ENCODE peak calls at places on chromosomes 11 and 22, in ten cellular contexts. One of them, this sample, is unnamed.

GRCh38 chr11:14347494-14347893 is 11.5 kb downstream of the RRAS2 start:
- DNase-seq in H54: no peak
- DNase-seq in stimulated activated CD8-positive, alpha-beta memory T cell treated with anti-CD3 and anti-CD28 coated beads, Interleukin-4, amount 100 ng/mL, for 4 hours: no peak
- DNase-seq in sciatic nerve: no peak
- DNase-seq in H7: no peak
- DNase-seq in skeletal muscle cell: no peak
- DNase-seq in fibroblast of pulmonary artery: no peak
- DNase-seq in stromal cell of bone marrow: no peak
- DNase-seq in cardiac muscle cell: no peak
- DNase-seq in iris pigment epithelial cell: no peak
- DNase-seq in this sample: no peak

GRCh38 chr11:92702771-92703170 is 266.7 kb upstream of the MTNR1B start:
- DNase-seq in stromal cell of bone marrow: no peak
- DNase-seq in sciatic nerve: no peak
- DNase-seq in fibroblast of pulmonary artery: peak; percentile 22
- DNase-seq in stimulated activated CD8-positive, alpha-beta memory T cell treated with anti-CD3 and anti-CD28 coated beads, Interleukin-4, amount 100 ng/mL, for 4 hours: no peak
- DNase-seq in H54: no peak
- DNase-seq in H7: no peak
- DNase-seq in skeletal muscle cell: peak; percentile 54
- DNase-seq in cardiac muscle cell: no peak
- DNase-seq in iris pigment epithelial cell: peak; percentile 5
- DNase-seq in this sample: no peak

GRCh38 chr11:11798586-11799438 is 43.0 kb upstream of the USP47 start:
- DNase-seq in stimulated activated CD8-positive, alpha-beta memory T cell treated with anti-CD3 and anti-CD28 coated beads, Interleukin-4, amount 100 ng/mL, for 4 hours: peak; percentile 59
- DNase-seq in iris pigment epithelial cell: peak; percentile 74
- DNase-seq in H54: no peak
- DNase-seq in fibroblast of pulmonary artery: peak; percentile 83
- DNase-seq in sciatic nerve: peak; percentile 84
- DNase-seq in cardiac muscle cell: peak; percentile 86
- DNase-seq in skeletal muscle cell: no peak
- DNase-seq in H7: peak; percentile 39
- DNase-seq in stromal cell of bone marrow: peak; percentile 64
- DNase-seq in this sample: peak; percentile 83

GRCh38 chr11:71372693-71373657 is 75.2 kb downstream of the DHCR7 start:
- DNase-seq in stimulated activated CD8-positive, alpha-beta memory T cell treated with anti-CD3 and anti-CD28 coated beads, Interleukin-4, amount 100 ng/mL, for 4 hours: no peak
- DNase-seq in H7: peak; percentile 65
- DNase-seq in skeletal muscle cell: peak; percentile 2
- DNase-seq in fibroblast of pulmonary artery: peak; percentile 29
- DNase-seq in H54: no peak
- DNase-seq in iris pigment epithelial cell: peak; percentile 17
- DNase-seq in sciatic nerve: no peak
- DNase-seq in stromal cell of bone marrow: peak; percentile 32
- DNase-seq in cardiac muscle cell: peak; percentile 14
- DNase-seq in this sample: peak; percentile 18

GRCh38 chr22:36641902-36642640 is 61.5 kb downstream of the CACNG2 start:
- DNase-seq in H7: no peak
- DNase-seq in sciatic nerve: no peak
- DNase-seq in stromal cell of bone marrow: peak; percentile 40
- DNase-seq in iris pigment epithelial cell: peak; percentile 22
- DNase-seq in skeletal muscle cell: peak; percentile 79
- DNase-seq in H54: no peak
- DNase-seq in stimulated activated CD8-positive, alpha-beta memory T cell treated with anti-CD3 and anti-CD28 coated beads, Interleukin-4, amount 100 ng/mL, for 4 hours: no peak
- DNase-seq in cardiac muscle cell: no peak
- DNase-seq in fibroblast of pulmonary artery: peak; percentile 56
- DNase-seq in this sample: peak; percentile 85

GRCh38 chr11:821513-822371 is 3.0 kb downstream of the PNPLA2 start:
- DNase-seq in sciatic nerve: peak; percentile 72
- DNase-seq in H7: no peak
- DNase-seq in fibroblast of pulmonary artery: no peak
- DNase-seq in stimulated activated CD8-positive, alpha-beta memory T cell treated with anti-CD3 and anti-CD28 coated beads, Interleukin-4, amount 100 ng/mL, for 4 hours: no peak
- DNase-seq in stromal cell of bone marrow: no peak
- DNase-seq in iris pigment epithelial cell: no peak
- DNase-seq in H54: no peak
- DNase-seq in skeletal muscle cell: no peak
- DNase-seq in cardiac muscle cell: no peak
- DNase-seq in this sample: no peak

GRCh38 chr22:36510966-36511881 is 4.4 kb upstream of the FOXRED2 start:
- DNase-seq in skeletal muscle cell: no peak
- DNase-seq in sciatic nerve: no peak
- DNase-seq in cardiac muscle cell: peak; percentile 66
- DNase-seq in stimulated activated CD8-positive, alpha-beta memory T cell treated with anti-CD3 and anti-CD28 coated beads, Interleukin-4, amount 100 ng/mL, for 4 hours: no peak
- DNase-seq in stromal cell of bone marrow: no peak
- DNase-seq in fibroblast of pulmonary artery: peak; percentile 65
- DNase-seq in iris pigment epithelial cell: peak; percentile 64
- DNase-seq in H54: no peak
- DNase-seq in H7: peak; percentile 84
- DNase-seq in this sample: peak; percentile 47

GRCh38 chr11:10778217-10778970 is 27.3 kb downstream of the CTR9 start:
- DNase-seq in iris pigment epithelial cell: peak; percentile 96
- DNase-seq in stromal cell of bone marrow: peak; percentile 83
- DNase-seq in stimulated activated CD8-positive, alpha-beta memory T cell treated with anti-CD3 and anti-CD28 coated beads, Interleukin-4, amount 100 ng/mL, for 4 hours: no peak
- DNase-seq in H7: no peak
- DNase-seq in sciatic nerve: no peak
- DNase-seq in cardiac muscle cell: no peak
- DNase-seq in skeletal muscle cell: peak; percentile 66
- DNase-seq in H54: no peak
- DNase-seq in fibroblast of pulmonary artery: peak; percentile 80
- DNase-seq in this sample: no peak

GRCh38 chr11:40306938-40307548 is 1152.4 kb downstream of the LRRC4C start:
- DNase-seq in sciatic nerve: no peak
- DNase-seq in cardiac muscle cell: peak; percentile 56
- DNase-seq in skeletal muscle cell: peak; percentile 25
- DNase-seq in iris pigment epithelial cell: peak; percentile 70
- DNase-seq in H54: peak; percentile 38
- DNase-seq in stimulated activated CD8-positive, alpha-beta memory T cell treated with anti-CD3 and anti-CD28 coated beads, Interleukin-4, amount 100 ng/mL, for 4 hours: no peak
- DNase-seq in H7: peak; percentile 58
- DNase-seq in stromal cell of bone marrow: peak; percentile 28
- DNase-seq in fibroblast of pulmonary artery: peak; percentile 75
- DNase-seq in this sample: peak; percentile 65

GRCh38 chr22:22999473-22999872 is 70.8 kb upstream of the GNAZ start:
- DNase-seq in fibroblast of pulmonary artery: no peak
- DNase-seq in stimulated activated CD8-positive, alpha-beta memory T cell treated with anti-CD3 and anti-CD28 coated beads, Interleukin-4, amount 100 ng/mL, for 4 hours: no peak
- DNase-seq in iris pigment epithelial cell: peak; percentile 7
- DNase-seq in H7: no peak
- DNase-seq in H54: no peak
- DNase-seq in cardiac muscle cell: no peak
- DNase-seq in stromal cell of bone marrow: no peak
- DNase-seq in skeletal muscle cell: no peak
- DNase-seq in sciatic nerve: no peak
- DNase-seq in this sample: no peak

GRCh38 chr22:28029201-28029948 is 110.3 kb upstream of the PITPNB start:
- DNase-seq in H7: peak; percentile 36
- DNase-seq in fibroblast of pulmonary artery: peak; percentile 90
- DNase-seq in H54: peak; percentile 80
- DNase-seq in stimulated activated CD8-positive, alpha-beta memory T cell treated with anti-CD3 and anti-CD28 coated beads, Interleukin-4, amount 100 ng/mL, for 4 hours: no peak
- DNase-seq in sciatic nerve: peak; percentile 51
- DNase-seq in cardiac muscle cell: no peak
- DNase-seq in skeletal muscle cell: no peak
- DNase-seq in stromal cell of bone marrow: no peak
- DNase-seq in iris pigment epithelial cell: no peak
- DNase-seq in this sample: peak; percentile 51

GRCh38 chr22:44850946-44851345 is 98.6 kb downstream of the ARHGAP8 start:
- DNase-seq in stromal cell of bone marrow: no peak
- DNase-seq in sciatic nerve: no peak
- DNase-seq in skeletal muscle cell: no peak
- DNase-seq in fibroblast of pulmonary artery: no peak
- DNase-seq in iris pigment epithelial cell: no peak
- DNase-seq in cardiac muscle cell: no peak
- DNase-seq in H7: peak; percentile 9
- DNase-seq in H54: no peak
- DNase-seq in stimulated activated CD8-positive, alpha-beta memory T cell treated with anti-CD3 and anti-CD28 coated beads, Interleukin-4, amount 100 ng/mL, for 4 hours: no peak
- DNase-seq in this sample: no peak

GRCh38 chr11:74255741-74256369 is 55.6 kb downstream of the P4HA3 start:
- DNase-seq in H54: peak; percentile 44
- DNase-seq in iris pigment epithelial cell: peak; percentile 68
- DNase-seq in cardiac muscle cell: peak; percentile 66
- DNase-seq in sciatic nerve: no peak
- DNase-seq in stimulated activated CD8-positive, alpha-beta memory T cell treated with anti-CD3 and anti-CD28 coated beads, Interleukin-4, amount 100 ng/mL, for 4 hours: no peak
- DNase-seq in skeletal muscle cell: no peak
- DNase-seq in fibroblast of pulmonary artery: peak; percentile 78
- DNase-seq in H7: peak; percentile 75
- DNase-seq in stromal cell of bone marrow: peak; percentile 45
- DNase-seq in this sample: peak; percentile 79

GRCh38 chr22:41636467-41636866 is 15.4 kb downstream of the XRCC6 start:
- DNase-seq in stimulated activated CD8-positive, alpha-beta memory T cell treated with anti-CD3 and anti-CD28 coated beads, Interleukin-4, amount 100 ng/mL, for 4 hours: no peak
- DNase-seq in H54: no peak
- DNase-seq in skeletal muscle cell: no peak
- DNase-seq in H7: no peak
- DNase-seq in iris pigment epithelial cell: peak; percentile 29
- DNase-seq in sciatic nerve: no peak
- DNase-seq in cardiac muscle cell: no peak
- DNase-seq in fibroblast of pulmonary artery: peak; percentile 14
- DNase-seq in stromal cell of bone marrow: peak; percentile 36
- DNase-seq in this sample: peak; percentile 72

GRCh38 chr11:33829430-33830141 is 55.3 kb upstream of the FBXO3 start:
- DNase-seq in iris pigment epithelial cell: peak; percentile 74
- DNase-seq in fibroblast of pulmonary artery: peak; percentile 82
- DNase-seq in cardiac muscle cell: peak; percentile 67
- DNase-seq in stromal cell of bone marrow: peak; percentile 51
- DNase-seq in H54: peak; percentile 62
- DNase-seq in H7: peak; percentile 74
- DNase-seq in skeletal muscle cell: peak; percentile 32
- DNase-seq in sciatic nerve: peak; percentile 69
- DNase-seq in stimulated activated CD8-positive, alpha-beta memory T cell treated with anti-CD3 and anti-CD28 coated beads, Interleukin-4, amount 100 ng/mL, for 4 hours: peak; percentile 11
- DNase-seq in this sample: peak; percentile 77

This sample was measured in MCF 10A.